ENCODE peak calls at places on chromosomes 6 and 20, in ten cellular contexts. Z is left ventricle myocardium inferior; R is pancreas; A is aorta; X is brain microvascular endothelial cell; V is adrenal gland; P is thoracic aorta; N is PC-3; M is CD4-positive, CD25-positive, alpha-beta regulatory T cell; S is SJSA1. Y is an unnamed sample.
A peak's percentile ranks its signal among the peaks of the same experiment; 100 is the strongest.

GRCh38 chr20:52291109-52291508 is 99.5 kb upstream of the ZFP64 start:
- DNase-seq in A (no peak), V (no peak), R (no peak), X (no peak), S (no peak), Z (no peak), N (no peak), P (no peak), M (no peak), Y (no peak)

GRCh38 chr20:50592282-50593004 is 82.3 kb downstream of the PTPN1 start:
- DNase-seq in M (no peak), X (no peak), A (no peak), R (no peak), S (no peak), P (no peak), Z (peak; percentile 73), N (no peak), V (peak; percentile 59), Y (no peak)

GRCh38 chr6:16179970-16180431 is 51.1 kb downstream of the MYLIP start:
- DNase-seq in P (no peak), Z (no peak), A (no peak), N (no peak), S (no peak), M (peak; percentile 84), R (no peak), V (no peak), X (no peak), Y (no peak)

GRCh38 chr6:163529605-163530004 is 115.1 kb downstream of the QKI start:
- DNase-seq in N (peak; percentile 74), V (no peak), A (no peak), Z (no peak), X (peak; percentile 86), P (no peak), R (no peak), S (peak; percentile 60), M (no peak), Y (peak; percentile 73)

GRCh38 chr6:31070711-31071197 is 41.6 kb downstream of the C6orf15 start:
- DNase-seq in A (no peak), S (peak; percentile 61), N (peak; percentile 84), V (peak; percentile 23), Z (no peak), R (no peak), P (no peak), M (no peak), X (peak; percentile 78), Y (peak; percentile 72)

GRCh38 chr20:62155428-62156253 is 12.1 kb downstream of the SS18L1 start:
- DNase-seq in R (no peak), X (no peak), M (no peak), A (no peak), Z (no peak), N (peak; percentile 98), V (no peak), P (no peak), S (no peak), Y (peak; percentile 91)

GRCh38 chr6:15481414-15481813 is 181.4 kb downstream of the DTNBP1 start:
- DNase-seq in X (no peak), A (no peak), V (no peak), Z (no peak), N (no peak), P (no peak), R (no peak), M (no peak), S (no peak), Y (no peak)

GRCh38 chr6:48883116-48883515 is 579.9 kb downstream of the MMUT start:
- DNase-seq in P (no peak), R (no peak), N (no peak), V (no peak), M (no peak), S (no peak), A (no peak), X (no peak), Z (no peak), Y (no peak)

GRCh38 chr6:111210074-111210729 is 122.9 kb downstream of the SLC16A10 start:
- DNase-seq in P (no peak), A (no peak), S (no peak), Z (no peak), R (no peak), M (peak; percentile 84), X (peak; percentile 47), V (peak; percentile 14), N (peak; percentile 76), Y (peak; percentile 64)

GRCh38 chr6:39566381-39566934 is 158.8 kb downstream of the KIF6 start:
- DNase-seq in V (no peak), N (no peak), S (no peak), R (no peak), M (no peak), P (no peak), Z (no peak), A (no peak), X (no peak), Y (no peak)

GRCh38 chr20:3815703-3816315 is 4.5 kb upstream of the AP5S1 start:
- DNase-seq in M (peak; percentile 87), A (no peak), V (no peak), N (no peak), Z (no peak), P (no peak), R (no peak), X (no peak), S (no peak), Y (no peak)

GRCh38 chr6:112249489-112249888 is 4.9 kb downstream of the LAMA4 start:
- DNase-seq in S (no peak), N (no peak), A (no peak), M (no peak), X (peak; percentile 45), R (no peak), P (no peak), Z (no peak), V (no peak), Y (no peak)

GRCh38 chr6:115969207-115969929 is 91.3 kb downstream of the FRK start:
- DNase-seq in P (no peak), M (no peak), S (no peak), Z (no peak), R (no peak), X (peak; percentile 1), N (no peak), A (no peak), V (no peak), Y (no peak)

GRCh38 chr6:2909718-2910117 is 6.6 kb upstream of the SERPINB9 start:
- DNase-seq in V (no peak), R (no peak), Z (no peak), N (no peak), M (no peak), A (no peak), X (peak; percentile 7), S (no peak), P (no peak), Y (no peak)

GRCh38 chr6:30889921-30890645 is 5.8 kb downstream of the DDR1 start:
- DNase-seq in X (no peak), S (no peak), A (peak; percentile 55), P (no peak), N (no peak), V (peak; percentile 16), M (no peak), Z (no peak), R (no peak), Y (peak; percentile 81)

GRCh38 chr6:16670183-16670582 is 91.1 kb downstream of the ATXN1 start:
- DNase-seq in S (no peak), M (no peak), A (no peak), V (no peak), X (no peak), P (no peak), Z (peak; percentile 50), N (peak; percentile 19), R (no peak), Y (no peak)

GRCh38 chr20:20765696-20766095 is 53.3 kb upstream of the RALGAPA2 start:
- DNase-seq in Z (no peak), M (no peak), N (no peak), P (no peak), A (no peak), X (no peak), S (no peak), V (no peak), R (no peak), Y (no peak)

GRCh38 chr6:53691667-53692133 is 26.1 kb upstream of the KLHL31 start:
- DNase-seq in N (no peak), M (no peak), Z (no peak), P (no peak), X (no peak), A (no peak), V (no peak), S (no peak), R (no peak), Y (no peak)
- H3K27ac ChIP-seq in N (no peak overlapping the region), M (no peak overlapping the region), Z (peak overlapping the region; percentile 53), P (no peak overlapping the region), X (no peak overlapping the region), A (no peak overlapping the region), V (no peak overlapping the region), S (no peak overlapping the region), R (no peak overlapping the region), Y (no peak overlapping the region)

DNA sequence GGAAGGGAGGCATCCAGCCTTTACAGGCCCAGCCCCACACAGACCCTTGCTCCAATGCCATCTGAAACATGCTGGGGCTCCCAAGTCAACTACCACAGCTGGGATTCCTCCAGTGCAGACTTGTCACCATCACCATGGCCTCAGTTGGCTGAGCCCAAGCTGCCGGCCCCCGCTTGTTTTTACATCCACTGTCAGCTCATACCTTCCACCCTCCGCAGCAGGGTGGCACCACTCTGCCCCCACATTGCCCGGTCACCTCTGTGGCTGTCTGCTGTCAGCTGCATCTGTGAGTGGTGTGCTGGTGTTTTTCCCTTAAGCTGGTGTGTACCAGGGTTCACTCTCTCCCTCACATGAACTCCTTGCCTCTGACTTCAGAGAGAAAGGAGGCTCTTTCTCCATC is 26.0 kb downstream of the GFOD1 start:
- DNase-seq in Z (no peak), R (no peak), N (no peak), M (no peak), X (no peak), V (no peak), P (no peak), S (no peak), A (no peak), Y (no peak)
- H3K27ac ChIP-seq in Z (no peak overlapping the region), R (no peak overlapping the region), N (no peak overlapping the region), M (no peak overlapping the region), X (no peak overlapping the region), V (no peak overlapping the region), P (no peak overlapping the region), S (no peak overlapping the region), A (no peak overlapping the region), Y (no peak overlapping the region)

GRCh38 chr6:150627154-150627553 is 27.5 kb downstream of the PLEKHG1 start:
- DNase-seq in R (no peak), A (no peak), V (no peak), P (no peak), M (no peak), Z (no peak), S (no peak), X (no peak), N (no peak), Y (no peak)
- H3K27ac ChIP-seq in R (no peak overlapping the region), A (no peak overlapping the region), V (no peak overlapping the region), P (no peak overlapping the region), M (no peak overlapping the region), Z (peak overlapping the region; percentile 70), S (no peak overlapping the region), X (no peak overlapping the region), N (no peak overlapping the region), Y (no peak overlapping the region)

DNA sequence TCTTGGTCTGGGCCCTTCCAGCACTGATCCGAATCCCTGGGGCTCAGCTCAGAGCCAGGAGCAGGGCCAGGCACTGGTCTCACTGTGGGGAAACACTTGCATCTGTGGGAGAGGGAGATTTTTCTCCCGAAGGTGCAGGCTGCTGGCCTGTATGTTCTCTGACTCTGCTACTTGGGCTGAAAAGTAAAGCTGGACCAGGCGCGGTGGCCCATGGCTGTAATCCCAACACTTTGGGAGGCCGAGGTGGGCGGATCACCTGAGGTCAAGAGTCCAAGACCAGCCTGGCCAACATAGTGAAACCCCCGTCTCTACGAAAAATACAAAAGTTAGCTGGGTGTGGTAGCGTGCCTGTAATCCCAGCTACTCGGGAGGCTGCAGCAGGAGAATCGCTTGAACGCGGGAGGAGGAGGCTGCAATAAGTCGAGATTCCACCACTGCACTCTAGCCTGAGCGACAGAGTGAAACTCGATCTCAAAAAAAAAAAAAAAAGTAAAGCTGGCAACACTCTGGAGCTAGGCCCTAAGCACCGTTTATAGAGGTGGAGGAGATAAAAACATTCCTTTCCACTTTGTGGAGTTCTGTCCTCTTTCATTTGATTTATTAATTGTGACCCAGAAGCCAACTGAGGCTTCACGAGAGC is 41.7 kb downstream of the JPH2 start:
- DNase-seq in M (no peak), X (no peak), N (no peak), P (no peak), A (no peak), R (no peak), S (no peak), V (no peak), Z (no peak), Y (no peak)
- H3K27ac ChIP-seq in M (no peak overlapping the region), X (no peak overlapping the region), N (no peak overlapping the region), P (peak overlapping the region; percentile 94), A (peak overlapping the region; percentile 83), R (no peak overlapping the region), S (no peak overlapping the region), V (no peak overlapping the region), Z (peak overlapping the region; percentile 90), Y (no peak overlapping the region)